ENCODE peak calls at places on chromosome 22, in five cellular contexts. E is H1, P is dorsolateral prefrontal cortex, M is vagina, Q is AG09319. D is an unnamed sample.

GRCh38 chr22:30453731-30454510 is 17.9 kb downstream of the SEC14L3 start:
- DNase-seq in E (no peak), P (no peak), M (no peak), Q (no peak), D (no peak)

GRCh38 chr22:26075233-26075632 is 94.0 kb upstream of the SEZ6L start:
- DNase-seq in E (no peak), P (no peak), M (no peak), Q (no peak), D (no peak)

GRCh38 chr22:50282361-50283144 is 12.4 kb upstream of the MAPK11 start:
- DNase-seq in E (no peak), P (no peak), M (no peak), Q (no peak), D (no peak)

GRCh38 chr22:42889290-42889689 is 32.2 kb upstream of the ARFGAP3 start:
- DNase-seq in E (no peak), P (no peak), M (no peak), Q (no peak), D (no peak)

GRCh38 chr22:44403166-44403565 is 90.4 kb upstream of the SHISAL1 start:
- DNase-seq in E (no peak), P (no peak), M (no peak), Q (no peak), D (no peak)

GRCh38 chr22:29727248-29727551 is 7.4 kb downstream of the CABP7 start:
- DNase-seq in E (no peak), P (no peak), M (no peak), Q (no peak), D (no peak)

GRCh38 chr22:41862530-41863266 is 29.8 kb downstream of the SREBF2 start:
- DNase-seq in E (no peak), P (no peak), M (no peak), Q (no peak), D (no peak)

GRCh38 chr22:44538071-44538470 is 40.0 kb upstream of the RTL6 start:
- DNase-seq in E (no peak), P (peak), M (no peak), Q (no peak), D (no peak)

GRCh38 chr22:18121436-18122253 is 11.0 kb downstream of the TUBA8 start:
- DNase-seq in E (no peak), P (no peak), M (no peak), Q (no peak), D (no peak)

GRCh38 chr22:38455063-38455529 is at the start of gene KCNJ4:
- DNase-seq in E (no peak), P (no peak), M (no peak), Q (no peak), D (no peak)

GRCh38 chr22:42688241-42688913 is 32.3 kb downstream of the A4GALT start:
- DNase-seq in E (no peak), P (peak), M (no peak), Q (peak), D (no peak)

GRCh38 chr22:27990451-27990840 is 71.4 kb upstream of the PITPNB start:
- DNase-seq in E (no peak), P (no peak), M (no peak), Q (no peak), D (no peak)

GRCh38 chr22:46433318-46433717 is 97.8 kb downstream of the TRMU start:
- DNase-seq in E (no peak), P (no peak), M (no peak), Q (no peak), D (no peak)

GRCh38 chr22:41541484-41541883 is 2.8 kb downstream of the POLR3H start:
- DNase-seq in E (no peak), P (no peak), M (no peak), Q (no peak), D (no peak)

GRCh38 chr22:21832291-21833290 is 34.9 kb downstream of the MAPK1 start:
- DNase-seq in E (no peak), P (no peak), M (no peak), Q (no peak), D (no peak)

GRCh38 chr22:46066691-46067090 is 83.6 kb upstream of the PPARA start:
- DNase-seq in E (no peak), P (peak), M (no peak), Q (no peak), D (no peak)

GRCh38 chr22:16959345-16959930 is 48.6 kb downstream of the GAB4 start:
- DNase-seq in E (no peak), P (no peak), M (no peak), Q (no peak), D (no peak)

GRCh38 chr22:29726512-29727247 is 6.9 kb downstream of the CABP7 start:
- DNase-seq in E (no peak), P (no peak), M (no peak), Q (no peak), D (no peak)

GRCh38 chr22:23547818-23548500 is 32.1 kb downstream of the IGLL1 start:
- DNase-seq in E (no peak), P (peak), M (no peak), Q (no peak), D (no peak)

GRCh38 chr22:25120093-25120561 is 79.5 kb upstream of the CRYBB3 start:
- DNase-seq in E (no peak), P (no peak), M (no peak), Q (no peak), D (no peak)

GRCh38 chr22:19121631-19122142 is 525 bp downstream of the DGCR2 start:
- DNase-seq in E (no peak), P (peak), M (no peak), Q (no peak), D (no peak)

GRCh38 chr22:46763051-46763705 is 728 bp downstream of the TBC1D22A start:
- DNase-seq in E (no peak), P (no peak), M (no peak), Q (no peak), D (no peak)

GRCh38 chr22:17847360-17848078 is 73.2 kb upstream of the BID start:
- DNase-seq in E (no peak), P (no peak), M (no peak), Q (no peak), D (no peak)

GRCh38 chr22:25929479-25929878 is 187.5 kb downstream of the MYO18B start:
- DNase-seq in E (no peak), P (no peak), M (no peak), Q (no peak), D (no peak)

GRCh38 chr22:45006873-45007246 is 2.9 kb downstream of the PHF21B start:
- DNase-seq in E (no peak), P (peak), M (no peak), Q (no peak), D (no peak)

GRCh38 chr22:50079689-50080465 is 5.3 kb downstream of the MLC1 start:
- DNase-seq in E (no peak), P (no peak), M (no peak), Q (no peak), D (no peak)

GRCh38 chr22:42035256-42035655 is 35.4 kb downstream of the NAGA start:
- DNase-seq in E (no peak), P (no peak), M (no peak), Q (no peak), D (no peak)

GRCh38 chr22:30979932-30980331 is 10.9 kb downstream of the TUG1 start:
- DNase-seq in E (no peak), P (no peak), M (no peak), Q (no peak), D (no peak)

GRCh38 chr22:22855617-22856308 is 31.9 kb upstream of the IGLL5 start:
- DNase-seq in E (no peak), P (no peak), M (no peak), Q (no peak), D (no peak)

GRCh38 chr22:20582520-20583361 is 75.3 kb downstream of the MED15 start:
- DNase-seq in E (no peak), P (no peak), M (no peak), Q (no peak), D (no peak)

GRCh38 chr22:20584029-20584871 is 76.8 kb downstream of the MED15 start:
- DNase-seq in E (no peak), P (no peak), M (no peak), Q (no peak), D (no peak)

GRCh38 chr22:20582171-20582511 is 74.7 kb downstream of the MED15 start:
- DNase-seq in E (no peak), P (no peak), M (no peak), Q (no peak), D (no peak)

GRCh38 chr22:20584872-20585639 is 77.6 kb downstream of the MED15 start:
- DNase-seq in E (no peak), P (no peak), M (no peak), Q (no peak), D (no peak)

DNA sequence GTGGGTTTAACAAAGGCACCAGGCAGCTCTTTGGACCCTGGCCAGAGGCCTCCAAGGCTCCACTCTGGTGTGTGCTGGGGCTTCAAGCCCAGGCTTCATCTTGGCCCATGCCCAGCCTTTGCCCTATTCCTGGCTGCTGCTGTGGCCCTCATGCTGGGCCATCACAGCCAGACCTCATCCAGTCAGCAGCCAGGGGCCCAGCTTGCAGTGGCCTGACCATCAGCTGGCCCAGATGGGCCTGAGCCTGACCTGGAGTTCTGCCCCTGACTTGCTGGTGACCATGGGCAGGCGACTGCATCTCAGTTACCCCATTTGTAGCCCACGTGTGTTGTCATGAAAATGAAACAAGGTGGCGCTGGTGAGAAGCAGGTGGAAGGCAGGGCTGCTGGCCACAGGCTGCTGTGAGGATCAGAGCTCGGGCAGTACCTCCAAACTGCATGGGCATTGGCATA is 76.1 kb downstream of the MED15 start:
- DNase-seq in E (no peak), P (peak), M (no peak), Q (no peak), D (no peak)
- TF ChIP-seq CTCF in E (peak), P (no peak), M (no peak), Q (no peak), D (no peak)

GRCh38 chr22:32837803-32838202 is 36.3 kb downstream of the TIMP3 start:
- DNase-seq in E (no peak), P (no peak), M (no peak), Q (no peak), D (no peak)

GRCh38 chr22:32839776-32840571 is 38.5 kb downstream of the TIMP3 start:
- DNase-seq in E (no peak), P (no peak), M (no peak), Q (no peak), D (no peak)

GRCh38 chr22:32831571-32831970 is 30.1 kb downstream of the TIMP3 start:
- DNase-seq in E (no peak), P (no peak), M (no peak), Q (no peak), D (no peak)

GRCh38 chr22:32837142-32837541 is 35.6 kb downstream of the TIMP3 start:
- DNase-seq in E (no peak), P (no peak), M (no peak), Q (no peak), D (no peak)

GRCh38 chr22:32836286-32836859 is 34.9 kb downstream of the TIMP3 start:
- DNase-seq in E (no peak), P (no peak), M (no peak), Q (no peak), D (no peak)
- TF ChIP-seq CTCF in E (peak), P (peak), M (no peak), Q (peak), D (peak)

GRCh38 chr22:37088750-37089408 is 20.6 kb downstream of the TMPRSS6 start:
- DNase-seq in E (no peak), P (no peak), M (no peak), Q (no peak), D (no peak)

GRCh38 chr22:37092997-37093396 is 16.5 kb downstream of the TMPRSS6 start:
- DNase-seq in E (no peak), P (no peak), M (no peak), Q (no peak), D (no peak)

GRCh38 chr22:37089451-37089850 is 20.1 kb downstream of the TMPRSS6 start:
- DNase-seq in E (no peak), P (no peak), M (no peak), Q (no peak), D (no peak)

GRCh38 chr22:37091986-37092385 is 17.5 kb downstream of the TMPRSS6 start:
- DNase-seq in E (no peak), P (no peak), M (no peak), Q (no peak), D (no peak)

GRCh38 chr22:37090920-37091688 is 18.4 kb downstream of the TMPRSS6 start:
- DNase-seq in E (no peak), P (no peak), M (no peak), Q (no peak), D (no peak)
- TF ChIP-seq CTCF in E (no peak), P (no peak), M (no peak), Q (no peak), D (no peak)

DNA sequence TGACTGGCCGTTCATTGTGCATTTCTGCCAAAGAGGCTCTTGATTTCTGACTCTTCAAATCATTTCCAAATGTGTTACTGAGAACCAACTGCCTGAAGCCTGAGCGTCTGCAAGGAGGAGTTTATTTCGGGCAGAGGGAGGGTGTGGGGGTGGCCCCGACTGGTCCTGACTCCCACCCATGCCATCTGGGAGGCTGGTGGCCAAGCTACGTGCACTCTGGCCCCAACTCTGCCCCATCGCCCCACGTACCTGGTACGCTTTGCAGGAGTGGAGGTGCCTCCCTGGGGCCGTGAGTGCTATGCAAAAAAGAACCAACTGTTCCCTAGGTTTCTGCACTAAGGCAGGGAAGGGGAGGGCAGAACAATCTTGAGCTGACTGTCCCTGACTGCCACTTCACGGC is 846.8 kb downstream of the BRD1 start:
- DNase-seq in E (no peak), P (no peak), M (no peak), Q (no peak), D (no peak)
- TF ChIP-seq CTCF in E (no peak), P (no peak), M (no peak), Q (no peak), D (no peak)